ENCODE peak calls at places on chromosomes 1 and 21, in seven cellular contexts. One of them, this sample, is unnamed.

GRCh38 chr1:33261344-33261743 is 5.1 kb downstream of the ZNF362 start:
- DNase-seq in SK-N-SH: no peak
- DNase-seq in neural progenitor cell: no peak
- DNase-seq in MM.1S: no peak
- DNase-seq in OCI-LY7: no peak
- DNase-seq in GM23338: no peak
- DNase-seq in HCT116: no peak
- DNase-seq in this sample: no peak

GRCh38 chr1:33161061-33161681 is 20.7 kb downstream of the TRIM62 start:
- DNase-seq in neural progenitor cell: peak; percentile 78
- DNase-seq in GM23338: no peak
- DNase-seq in OCI-LY7: no peak
- DNase-seq in HCT116: no peak
- DNase-seq in SK-N-SH: peak; percentile 97
- DNase-seq in MM.1S: no peak
- DNase-seq in this sample: peak; percentile 69

GRCh38 chr1:25819496-25820246 is at the start of gene MTFR1L:
- DNase-seq in neural progenitor cell: peak; percentile 86
- DNase-seq in MM.1S: peak; percentile 94
- DNase-seq in HCT116: peak; percentile 39
- DNase-seq in OCI-LY7: peak; percentile 92
- DNase-seq in GM23338: peak; percentile 92
- DNase-seq in SK-N-SH: peak; percentile 98
- DNase-seq in this sample: peak; percentile 94

GRCh38 chr1:92934395-92935378 is 26.6 kb downstream of the DIPK1A start:
- DNase-seq in SK-N-SH: peak; percentile 46
- DNase-seq in GM23338: no peak
- DNase-seq in OCI-LY7: peak; percentile 34
- DNase-seq in neural progenitor cell: no peak
- DNase-seq in MM.1S: peak; percentile 38
- DNase-seq in HCT116: no peak
- DNase-seq in this sample: no peak

GRCh38 chr1:197902454-197903195 is at the start of gene C1orf53:
- DNase-seq in MM.1S: peak; percentile 95
- DNase-seq in SK-N-SH: peak; percentile 97
- DNase-seq in HCT116: peak; percentile 63
- DNase-seq in OCI-LY7: peak; percentile 91
- DNase-seq in neural progenitor cell: peak; percentile 96
- DNase-seq in GM23338: peak; percentile 90
- DNase-seq in this sample: peak; percentile 95

GRCh38 chr1:28604962-28605361 is 12.9 kb downstream of the RAB42 start:
- DNase-seq in neural progenitor cell: no peak
- DNase-seq in SK-N-SH: no peak
- DNase-seq in HCT116: no peak
- DNase-seq in GM23338: no peak
- DNase-seq in MM.1S: no peak
- DNase-seq in OCI-LY7: no peak
- DNase-seq in this sample: no peak

GRCh38 chr1:198397208-198397808 is 143.2 kb downstream of the ATP6V1G3 start:
- DNase-seq in MM.1S: no peak
- DNase-seq in GM23338: no peak
- DNase-seq in neural progenitor cell: no peak
- DNase-seq in HCT116: no peak
- DNase-seq in SK-N-SH: no peak
- DNase-seq in OCI-LY7: no peak
- DNase-seq in this sample: no peak

GRCh38 chr1:114509596-114510234 is 1.3 kb downstream of the TRIM33 start:
- DNase-seq in neural progenitor cell: no peak
- DNase-seq in MM.1S: no peak
- DNase-seq in OCI-LY7: peak; percentile 17
- DNase-seq in GM23338: no peak
- DNase-seq in HCT116: no peak
- DNase-seq in SK-N-SH: no peak
- DNase-seq in this sample: no peak

GRCh38 chr1:159429074-159429861 is 2.7 kb upstream of the OR10J4 start:
- DNase-seq in SK-N-SH: no peak
- DNase-seq in MM.1S: no peak
- DNase-seq in neural progenitor cell: no peak
- DNase-seq in HCT116: no peak
- DNase-seq in GM23338: no peak
- DNase-seq in OCI-LY7: no peak
- DNase-seq in this sample: no peak

GRCh38 chr21:45640888-45641479 is 2.5 kb upstream of the PCBP3 start:
- DNase-seq in GM23338: peak; percentile 77
- DNase-seq in HCT116: no peak
- DNase-seq in MM.1S: no peak
- DNase-seq in SK-N-SH: no peak
- DNase-seq in OCI-LY7: peak; percentile 47
- DNase-seq in neural progenitor cell: peak; percentile 66
- DNase-seq in this sample: peak; percentile 75

GRCh38 chr1:36295390-36295789 is 10.8 kb upstream of the SH3D21 start:
- DNase-seq in MM.1S: no peak
- DNase-seq in OCI-LY7: no peak
- DNase-seq in HCT116: no peak
- DNase-seq in neural progenitor cell: no peak
- DNase-seq in GM23338: no peak
- DNase-seq in SK-N-SH: no peak
- DNase-seq in this sample: no peak

GRCh38 chr1:147509786-147510360 is 31.4 kb upstream of the BCL9 start:
- DNase-seq in GM23338: no peak
- DNase-seq in MM.1S: no peak
- DNase-seq in HCT116: no peak
- DNase-seq in SK-N-SH: peak; percentile 33
- DNase-seq in neural progenitor cell: no peak
- DNase-seq in OCI-LY7: no peak
- DNase-seq in this sample: no peak

GRCh38 chr1:119827010-119827409 is 15.8 kb upstream of the REG4 start:
- DNase-seq in OCI-LY7: peak; percentile 12
- DNase-seq in HCT116: no peak
- DNase-seq in neural progenitor cell: peak; percentile 23
- DNase-seq in MM.1S: no peak
- DNase-seq in GM23338: peak; percentile 71
- DNase-seq in SK-N-SH: peak; percentile 14
- DNase-seq in this sample: no peak

GRCh38 chr1:152497273-152497672 is 13.3 kb upstream of the LCE5A start:
- DNase-seq in SK-N-SH: no peak
- DNase-seq in neural progenitor cell: no peak
- DNase-seq in OCI-LY7: no peak
- DNase-seq in MM.1S: peak; percentile 37
- DNase-seq in GM23338: peak; percentile 79
- DNase-seq in HCT116: no peak
- DNase-seq in this sample: no peak

GRCh38 chr1:228073061-228073869 is 9.2 kb upstream of the ARF1 start:
- DNase-seq in GM23338: no peak
- DNase-seq in neural progenitor cell: no peak
- DNase-seq in MM.1S: no peak
- DNase-seq in HCT116: no peak
- DNase-seq in SK-N-SH: no peak
- DNase-seq in OCI-LY7: no peak
- DNase-seq in this sample: no peak

GRCh38 chr1:228075801-228076271 is 6.7 kb upstream of the ARF1 start:
- DNase-seq in SK-N-SH: no peak
- DNase-seq in HCT116: no peak
- DNase-seq in MM.1S: no peak
- DNase-seq in OCI-LY7: no peak
- DNase-seq in GM23338: no peak
- DNase-seq in neural progenitor cell: no peak
- DNase-seq in this sample: no peak

GRCh38 chr1:228074954-228075730 is 7.4 kb upstream of the ARF1 start:
- DNase-seq in SK-N-SH: no peak
- DNase-seq in HCT116: no peak
- DNase-seq in MM.1S: no peak
- DNase-seq in OCI-LY7: no peak
- DNase-seq in GM23338: peak; percentile 31
- DNase-seq in neural progenitor cell: no peak
- DNase-seq in this sample: no peak

GRCh38 chr1:228072658-228073043 is 9.9 kb upstream of the ARF1 start:
- DNase-seq in OCI-LY7: no peak
- DNase-seq in neural progenitor cell: no peak
- DNase-seq in SK-N-SH: no peak
- DNase-seq in GM23338: no peak
- DNase-seq in HCT116: no peak
- DNase-seq in MM.1S: no peak
- DNase-seq in this sample: no peak

DNA sequence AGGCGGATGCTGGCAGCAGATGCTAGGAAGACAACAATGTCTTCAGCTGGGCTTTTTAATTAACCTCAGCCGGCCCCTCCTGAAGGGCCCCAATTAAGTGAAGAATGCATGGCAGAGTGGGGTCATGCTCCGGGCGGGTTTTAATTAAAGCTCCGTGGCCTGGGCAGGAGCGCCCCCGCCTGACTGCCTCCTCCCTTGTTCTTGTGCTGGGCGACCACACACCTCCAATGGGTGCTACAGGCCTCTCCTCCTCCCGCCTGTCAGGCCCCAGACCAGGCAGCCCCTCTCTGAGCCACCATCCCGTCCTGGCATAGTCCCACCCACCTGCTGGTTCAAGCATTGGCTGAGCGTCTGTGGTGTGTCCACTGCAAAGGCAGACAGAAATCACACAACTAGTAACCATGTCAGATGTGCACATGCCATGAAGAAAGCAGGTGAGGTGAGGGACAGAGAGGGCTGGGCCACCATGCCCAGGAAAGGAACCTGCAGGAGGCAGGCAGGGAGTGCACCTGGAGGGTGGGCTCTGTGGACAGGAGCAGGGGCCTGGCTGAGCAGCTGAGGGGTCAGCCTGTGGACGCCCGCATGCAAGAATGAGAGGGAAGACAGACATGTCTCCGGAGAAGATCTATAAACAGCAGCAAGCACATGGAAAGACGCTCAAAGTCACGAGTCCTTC is 8.5 kb upstream of the ARF1 start:
- DNase-seq in OCI-LY7: peak; percentile 40
- DNase-seq in HCT116: no peak
- DNase-seq in GM23338: peak; percentile 64
- DNase-seq in neural progenitor cell: peak; percentile 79
- DNase-seq in SK-N-SH: peak; percentile 62
- DNase-seq in MM.1S: no peak
- DNase-seq in this sample: no peak
- TF ChIP-seq CTCF in OCI-LY7: peak; percentile 61
- TF ChIP-seq CTCF in HCT116: no peak
- TF ChIP-seq CTCF in GM23338: peak; percentile 84
- TF ChIP-seq CTCF in neural progenitor cell: peak; percentile 48
- TF ChIP-seq CTCF in SK-N-SH: peak; percentile 9
- TF ChIP-seq CTCF in MM.1S: no peak
- TF ChIP-seq CTCF in this sample: peak; percentile 9

DNA sequence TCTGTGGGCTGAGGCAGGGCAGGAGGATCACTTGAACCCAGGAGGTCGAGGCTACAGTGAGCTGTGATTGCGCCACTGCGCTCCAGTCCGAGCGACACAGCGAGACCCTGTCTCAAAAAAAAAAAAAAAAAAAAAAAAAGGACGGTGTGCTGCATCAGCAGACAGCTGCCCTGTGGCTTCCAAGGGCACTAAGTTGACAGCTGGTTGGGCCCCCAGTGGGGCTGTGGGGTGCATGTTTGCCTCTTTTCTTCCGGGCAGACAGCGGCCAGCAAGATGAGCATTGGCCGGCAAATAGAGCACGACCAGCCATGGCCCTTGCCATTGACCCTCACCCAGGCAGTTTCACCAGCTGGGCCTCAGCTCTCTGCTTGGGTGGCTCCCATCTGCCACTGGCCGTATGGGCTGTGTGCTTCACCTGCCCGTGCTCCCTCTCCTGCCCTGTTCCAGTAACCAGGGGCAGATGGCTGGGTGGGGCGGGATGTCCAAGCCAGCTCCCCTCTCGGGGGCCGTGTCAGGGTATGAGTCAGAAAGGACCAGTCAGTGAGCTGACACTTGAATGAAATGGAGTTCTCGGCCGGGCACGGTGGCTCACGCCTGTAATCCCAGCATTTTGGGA is 12.3 kb upstream of the SLC25A34 start:
- DNase-seq in neural progenitor cell: no peak
- DNase-seq in GM23338: no peak
- DNase-seq in SK-N-SH: no peak
- DNase-seq in MM.1S: no peak
- DNase-seq in OCI-LY7: no peak
- DNase-seq in HCT116: no peak
- DNase-seq in this sample: no peak
- TF ChIP-seq EZH2phosphoT487 in neural progenitor cell: no peak
- TF ChIP-seq EZH2phosphoT487 in GM23338: no peak
- TF ChIP-seq EZH2phosphoT487 in SK-N-SH: no peak
- TF ChIP-seq EZH2phosphoT487 in MM.1S: no peak
- TF ChIP-seq EZH2phosphoT487 in OCI-LY7: no peak
- TF ChIP-seq EZH2phosphoT487 in HCT116: no peak
- TF ChIP-seq EZH2phosphoT487 in this sample: no peak

DNA sequence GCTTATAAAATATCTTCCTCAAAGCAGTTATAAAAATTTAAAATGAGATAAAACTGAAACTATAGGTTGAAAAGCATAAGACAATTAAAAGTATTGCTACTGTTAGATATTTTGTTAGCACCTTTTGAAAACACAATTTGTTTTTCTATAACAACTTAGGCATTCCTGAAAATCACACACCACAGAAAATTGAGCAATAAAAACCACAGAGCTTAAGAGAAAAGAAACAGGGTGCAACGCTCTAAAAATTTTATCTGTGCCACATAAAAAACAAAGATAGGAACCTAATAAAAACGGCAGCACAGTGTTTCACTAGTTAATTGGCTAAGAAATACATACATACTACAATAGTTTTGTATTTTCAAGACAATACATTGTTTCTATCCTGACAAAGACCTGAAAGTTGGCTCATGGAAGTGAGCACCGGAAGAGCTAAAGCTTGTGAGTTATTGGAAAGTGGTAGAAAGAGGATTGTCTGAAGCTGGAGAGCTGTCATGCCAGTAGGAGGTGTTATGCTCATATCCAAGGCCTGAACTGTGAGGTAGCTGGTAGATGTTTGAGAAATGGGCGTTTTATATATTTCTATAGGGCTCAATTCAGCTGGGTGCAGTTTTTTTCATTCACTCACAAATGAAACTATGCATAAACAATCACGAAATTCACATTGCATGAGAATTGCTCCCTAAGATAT is 45.8 kb downstream of the RGS7 start:
- DNase-seq in SK-N-SH: no peak
- DNase-seq in OCI-LY7: no peak
- DNase-seq in HCT116: no peak
- DNase-seq in neural progenitor cell: no peak
- DNase-seq in GM23338: peak; percentile 16
- DNase-seq in MM.1S: no peak
- DNase-seq in this sample: no peak
- TF ChIP-seq CTCF in SK-N-SH: no peak
- TF ChIP-seq CTCF in OCI-LY7: no peak
- TF ChIP-seq CTCF in HCT116: no peak
- TF ChIP-seq CTCF in neural progenitor cell: no peak
- TF ChIP-seq CTCF in GM23338: peak; percentile 52
- TF ChIP-seq CTCF in MM.1S: no peak
- TF ChIP-seq CTCF in this sample: no peak

GRCh38 chr1:58841455-58841854 is 57.6 kb upstream of the JUN start:
- DNase-seq in neural progenitor cell: peak; percentile 34
- DNase-seq in GM23338: peak; percentile 74
- DNase-seq in HCT116: no peak
- DNase-seq in MM.1S: no peak
- DNase-seq in SK-N-SH: no peak
- DNase-seq in OCI-LY7: peak; percentile 23
- DNase-seq in this sample: no peak
- TF ChIP-seq EZH2phosphoT487 in neural progenitor cell: no peak
- TF ChIP-seq EZH2phosphoT487 in GM23338: no peak
- TF ChIP-seq EZH2phosphoT487 in HCT116: no peak
- TF ChIP-seq EZH2phosphoT487 in MM.1S: no peak
- TF ChIP-seq EZH2phosphoT487 in SK-N-SH: no peak
- TF ChIP-seq EZH2phosphoT487 in OCI-LY7: no peak
- TF ChIP-seq EZH2phosphoT487 in this sample: no peak